ENCODE peak calls at places on chromosomes 13 and 19, in four cellular contexts. M is HS-27A; H is adrenal gland; F is stimulated activated CD4-positive, alpha-beta T cell treated with anti-CD3 and anti-CD28 coated beads, Interleukin-2, amount 100 ng/mL, for 4 hours. W is an unnamed sample.

GRCh38 chr13:114077121-114077937 is 55.1 kb downstream of the RASA3 start:
- DNase-seq in M (no peak), H (no peak), F (no peak), W (no peak)

GRCh38 chr19:37218592-37218935 is 550 bp downstream of the ZNF383 start:
- DNase-seq in H (no peak), M (no peak), F (no peak), W (no peak)

GRCh38 chr13:99608345-99608744 is 107.1 kb downstream of the TM9SF2 start:
- DNase-seq in H (no peak), F (no peak), M (no peak), W (no peak)

GRCh38 chr13:109370486-109370885 is 415.9 kb downstream of the IRS2 start:
- DNase-seq in H (no peak), M (no peak), F (no peak), W (no peak)

GRCh38 chr19:14559916-14560775 is 11.7 kb downstream of the NDUFB7 start:
- DNase-seq in M (no peak), F (no peak), H (no peak), W (no peak)

GRCh38 chr13:106133025-106133424 is 402.4 kb downstream of the EFNB2 start:
- DNase-seq in F (no peak), M (no peak), H (no peak), W (no peak)

GRCh38 chr19:45130888-45131615 is 29.7 kb downstream of the NKPD1 start:
- DNase-seq in H (no peak), F (peak), M (no peak), W (peak)

GRCh38 chr19:3375221-3376088 is 9.1 kb downstream of the NFIC start:
- DNase-seq in F (no peak), M (no peak), H (peak), W (peak)

GRCh38 chr13:105008606-105009005 is 1526.9 kb downstream of the EFNB2 start:
- DNase-seq in F (no peak), M (no peak), H (no peak), W (no peak)

GRCh38 chr13:106710267-106710666 is 142.3 kb upstream of the ARGLU1 start:
- DNase-seq in F (no peak), M (no peak), H (no peak), W (no peak)

GRCh38 chr19:34350161-34350561 is 14.8 kb upstream of the GPI start:
- DNase-seq in F (peak), H (no peak), M (no peak), W (no peak)

GRCh38 chr13:30037766-30038165 is 187.3 kb upstream of the UBL3 start:
- DNase-seq in F (no peak), M (no peak), H (no peak), W (no peak)

GRCh38 chr19:31826325-31826724 is 477.1 kb upstream of the TSHZ3 start:
- DNase-seq in M (no peak), H (no peak), F (no peak), W (no peak)

GRCh38 chr13:109628251-109628699 is 158.1 kb downstream of the IRS2 start:
- DNase-seq in F (no peak), H (no peak), M (peak), W (no peak)

GRCh38 chr13:69856331-69856730 is 251.3 kb upstream of the ATXN8OS start:
- DNase-seq in F (no peak), H (no peak), M (no peak), W (no peak)

GRCh38 chr13:44576396-44577235 is 486 bp upstream of the TSC22D1 start:
- DNase-seq in F (peak), H (peak), M (no peak), W (no peak)

GRCh38 chr13:40383132-40383531 is 283.3 kb downstream of the FOXO1 start:
- DNase-seq in F (no peak), H (no peak), M (no peak), W (no peak)

GRCh38 chr13:97798171-97798821 is 155.2 kb upstream of the IPO5 start:
- DNase-seq in H (no peak), M (no peak), F (no peak), W (no peak)

GRCh38 chr19:7257148-7258041 is 36.8 kb downstream of the INSR start:
- DNase-seq in H (peak), F (no peak), M (no peak), W (peak)

GRCh38 chr19:16117594-16118033 is 5.9 kb downstream of the RAB8A start:
- DNase-seq in M (no peak), H (no peak), F (no peak), W (no peak)

GRCh38 chr19:33193864-33194362 is at the start of gene LRP3:
- DNase-seq in F (no peak), M (no peak), H (peak), W (peak)

GRCh38 chr13:40665754-40666057 is 735 bp downstream of the FOXO1 start:
- DNase-seq in F (no peak), M (no peak), H (no peak), W (no peak)

GRCh38 chr13:72651196-72651595 is 76.2 kb downstream of the MZT1 start:
- DNase-seq in M (no peak), F (no peak), H (no peak), W (peak)